ENCODE peak calls at places on chromosomes 16 and 17, in seven cellular contexts. One of them, this sample, is unnamed.

GRCh38 chr16:54940279-54940604 is 9.6 kb downstream of the IRX5 start:
- DNase-seq in OCI-LY7: no peak
- DNase-seq in C1 segment of cervical spinal cord: no peak
- DNase-seq in H7: no peak
- DNase-seq in NCI-H1092 treated with DMSO at 0.1 percent for 48 hours: no peak
- DNase-seq in type B pancreatic cell: no peak
- DNase-seq in activated naive CD4-positive, alpha-beta T cell: no peak
- DNase-seq in this sample: no peak

GRCh38 chr16:69706256-69706974 is 19.9 kb downstream of the NQO1 start:
- DNase-seq in NCI-H1092 treated with DMSO at 0.1 percent for 48 hours: no peak
- DNase-seq in activated naive CD4-positive, alpha-beta T cell: no peak
- DNase-seq in C1 segment of cervical spinal cord: no peak
- DNase-seq in H7: no peak
- DNase-seq in OCI-LY7: no peak
- DNase-seq in type B pancreatic cell: no peak
- DNase-seq in this sample: no peak

GRCh38 chr17:45409659-45410076 is 23.0 kb downstream of the ARHGAP27 start:
- DNase-seq in OCI-LY7: peak
- DNase-seq in type B pancreatic cell: no peak
- DNase-seq in activated naive CD4-positive, alpha-beta T cell: no peak
- DNase-seq in H7: peak
- DNase-seq in NCI-H1092 treated with DMSO at 0.1 percent for 48 hours: no peak
- DNase-seq in C1 segment of cervical spinal cord: no peak
- DNase-seq in this sample: no peak

GRCh38 chr17:39239640-39240314 is 14.0 kb upstream of the STAC2 start:
- DNase-seq in type B pancreatic cell: no peak
- DNase-seq in OCI-LY7: peak
- DNase-seq in C1 segment of cervical spinal cord: no peak
- DNase-seq in NCI-H1092 treated with DMSO at 0.1 percent for 48 hours: peak
- DNase-seq in H7: peak
- DNase-seq in activated naive CD4-positive, alpha-beta T cell: peak
- DNase-seq in this sample: peak

GRCh38 chr17:46785696-46786095 is 32.8 kb downstream of the WNT3 start:
- DNase-seq in OCI-LY7: no peak
- DNase-seq in activated naive CD4-positive, alpha-beta T cell: no peak
- DNase-seq in C1 segment of cervical spinal cord: no peak
- DNase-seq in NCI-H1092 treated with DMSO at 0.1 percent for 48 hours: no peak
- DNase-seq in H7: peak
- DNase-seq in type B pancreatic cell: no peak
- DNase-seq in this sample: no peak

GRCh38 chr16:24906199-24906808 is 60.5 kb downstream of the SLC5A11 start:
- DNase-seq in activated naive CD4-positive, alpha-beta T cell: no peak
- DNase-seq in OCI-LY7: peak
- DNase-seq in H7: no peak
- DNase-seq in type B pancreatic cell: no peak
- DNase-seq in NCI-H1092 treated with DMSO at 0.1 percent for 48 hours: no peak
- DNase-seq in C1 segment of cervical spinal cord: no peak
- DNase-seq in this sample: no peak

GRCh38 chr16:86562356-86562755 is 4.3 kb upstream of the FOXC2 start:
- DNase-seq in NCI-H1092 treated with DMSO at 0.1 percent for 48 hours: no peak
- DNase-seq in C1 segment of cervical spinal cord: no peak
- DNase-seq in OCI-LY7: no peak
- DNase-seq in activated naive CD4-positive, alpha-beta T cell: no peak
- DNase-seq in H7: no peak
- DNase-seq in type B pancreatic cell: no peak
- DNase-seq in this sample: no peak

GRCh38 chr16:14963281-14964173 is 11.3 kb upstream of the PDXDC1 start:
- DNase-seq in activated naive CD4-positive, alpha-beta T cell: no peak
- DNase-seq in OCI-LY7: no peak
- DNase-seq in NCI-H1092 treated with DMSO at 0.1 percent for 48 hours: no peak
- DNase-seq in C1 segment of cervical spinal cord: no peak
- DNase-seq in type B pancreatic cell: no peak
- DNase-seq in H7: no peak
- DNase-seq in this sample: no peak

GRCh38 chr16:69532761-69533459 is 32.9 kb upstream of the NFAT5 start:
- DNase-seq in type B pancreatic cell: no peak
- DNase-seq in C1 segment of cervical spinal cord: no peak
- DNase-seq in H7: no peak
- DNase-seq in OCI-LY7: no peak
- DNase-seq in NCI-H1092 treated with DMSO at 0.1 percent for 48 hours: no peak
- DNase-seq in activated naive CD4-positive, alpha-beta T cell: no peak
- DNase-seq in this sample: no peak

GRCh38 chr17:67672592-67672991 is 45.1 kb upstream of the NOL11 start:
- DNase-seq in NCI-H1092 treated with DMSO at 0.1 percent for 48 hours: no peak
- DNase-seq in OCI-LY7: no peak
- DNase-seq in H7: no peak
- DNase-seq in type B pancreatic cell: no peak
- DNase-seq in C1 segment of cervical spinal cord: no peak
- DNase-seq in activated naive CD4-positive, alpha-beta T cell: no peak
- DNase-seq in this sample: no peak

GRCh38 chr17:56812971-56813388 is 20.7 kb downstream of the C17orf67 start:
- DNase-seq in activated naive CD4-positive, alpha-beta T cell: no peak
- DNase-seq in OCI-LY7: no peak
- DNase-seq in C1 segment of cervical spinal cord: no peak
- DNase-seq in H7: peak
- DNase-seq in type B pancreatic cell: no peak
- DNase-seq in NCI-H1092 treated with DMSO at 0.1 percent for 48 hours: peak
- DNase-seq in this sample: no peak

GRCh38 chr16:17367034-17367433 is 103.7 kb downstream of the XYLT1 start:
- DNase-seq in OCI-LY7: peak
- DNase-seq in activated naive CD4-positive, alpha-beta T cell: no peak
- DNase-seq in C1 segment of cervical spinal cord: no peak
- DNase-seq in type B pancreatic cell: no peak
- DNase-seq in NCI-H1092 treated with DMSO at 0.1 percent for 48 hours: no peak
- DNase-seq in H7: no peak
- DNase-seq in this sample: no peak

GRCh38 chr16:55622930-55623561 is 32.7 kb upstream of the SLC6A2 start:
- DNase-seq in OCI-LY7: peak
- DNase-seq in H7: peak
- DNase-seq in type B pancreatic cell: no peak
- DNase-seq in C1 segment of cervical spinal cord: no peak
- DNase-seq in activated naive CD4-positive, alpha-beta T cell: no peak
- DNase-seq in NCI-H1092 treated with DMSO at 0.1 percent for 48 hours: no peak
- DNase-seq in this sample: no peak

GRCh38 chr16:48617711-48618148 is 7.8 kb upstream of the N4BP1 start:
- DNase-seq in H7: no peak
- DNase-seq in type B pancreatic cell: no peak
- DNase-seq in NCI-H1092 treated with DMSO at 0.1 percent for 48 hours: peak
- DNase-seq in OCI-LY7: no peak
- DNase-seq in C1 segment of cervical spinal cord: no peak
- DNase-seq in activated naive CD4-positive, alpha-beta T cell: no peak
- DNase-seq in this sample: no peak

GRCh38 chr17:15659663-15660062 is 24.4 kb downstream of the TRIM16 start:
- DNase-seq in H7: no peak
- DNase-seq in C1 segment of cervical spinal cord: no peak
- DNase-seq in type B pancreatic cell: no peak
- DNase-seq in OCI-LY7: no peak
- DNase-seq in activated naive CD4-positive, alpha-beta T cell: no peak
- DNase-seq in NCI-H1092 treated with DMSO at 0.1 percent for 48 hours: no peak
- DNase-seq in this sample: no peak

GRCh38 chr16:22861585-22861984 is 47.6 kb downstream of the HS3ST2 start:
- DNase-seq in type B pancreatic cell: no peak
- DNase-seq in activated naive CD4-positive, alpha-beta T cell: no peak
- DNase-seq in C1 segment of cervical spinal cord: no peak
- DNase-seq in OCI-LY7: no peak
- DNase-seq in NCI-H1092 treated with DMSO at 0.1 percent for 48 hours: no peak
- DNase-seq in H7: no peak
- DNase-seq in this sample: no peak

GRCh38 chr17:66347661-66348604 is 45.5 kb downstream of the PRKCA start:
- DNase-seq in activated naive CD4-positive, alpha-beta T cell: no peak
- DNase-seq in type B pancreatic cell: no peak
- DNase-seq in OCI-LY7: no peak
- DNase-seq in C1 segment of cervical spinal cord: no peak
- DNase-seq in H7: no peak
- DNase-seq in NCI-H1092 treated with DMSO at 0.1 percent for 48 hours: peak
- DNase-seq in this sample: no peak

GRCh38 chr17:75271233-75271954 is 363 bp upstream of the MIF4GD start:
- DNase-seq in type B pancreatic cell: peak
- DNase-seq in C1 segment of cervical spinal cord: peak
- DNase-seq in activated naive CD4-positive, alpha-beta T cell: peak
- DNase-seq in H7: peak
- DNase-seq in OCI-LY7: peak
- DNase-seq in NCI-H1092 treated with DMSO at 0.1 percent for 48 hours: peak
- DNase-seq in this sample: peak

GRCh38 chr16:69260019-69260418 is 51.1 kb upstream of the VPS4A start:
- DNase-seq in H7: peak
- DNase-seq in OCI-LY7: no peak
- DNase-seq in NCI-H1092 treated with DMSO at 0.1 percent for 48 hours: no peak
- DNase-seq in C1 segment of cervical spinal cord: no peak
- DNase-seq in activated naive CD4-positive, alpha-beta T cell: no peak
- DNase-seq in type B pancreatic cell: no peak
- DNase-seq in this sample: no peak

GRCh38 chr17:67637901-67638641 is 79.7 kb upstream of the NOL11 start:
- DNase-seq in type B pancreatic cell: no peak
- DNase-seq in NCI-H1092 treated with DMSO at 0.1 percent for 48 hours: no peak
- DNase-seq in H7: no peak
- DNase-seq in C1 segment of cervical spinal cord: no peak
- DNase-seq in activated naive CD4-positive, alpha-beta T cell: no peak
- DNase-seq in OCI-LY7: no peak
- DNase-seq in this sample: no peak

GRCh38 chr16:81137012-81137335 is 40.8 kb upstream of the GCSH start:
- DNase-seq in activated naive CD4-positive, alpha-beta T cell: no peak
- DNase-seq in OCI-LY7: no peak
- DNase-seq in type B pancreatic cell: no peak
- DNase-seq in C1 segment of cervical spinal cord: no peak
- DNase-seq in H7: no peak
- DNase-seq in NCI-H1092 treated with DMSO at 0.1 percent for 48 hours: peak
- DNase-seq in this sample: no peak

GRCh38 chr17:36463916-36464764 is 22.3 kb upstream of the ZNHIT3 start:
- DNase-seq in H7: peak
- DNase-seq in activated naive CD4-positive, alpha-beta T cell: no peak
- DNase-seq in NCI-H1092 treated with DMSO at 0.1 percent for 48 hours: no peak
- DNase-seq in type B pancreatic cell: peak
- DNase-seq in C1 segment of cervical spinal cord: no peak
- DNase-seq in OCI-LY7: no peak
- DNase-seq in this sample: no peak

GRCh38 chr17:8832711-8833352 is 33.7 kb upstream of the MFSD6L start:
- DNase-seq in type B pancreatic cell: peak
- DNase-seq in OCI-LY7: peak
- DNase-seq in H7: peak
- DNase-seq in NCI-H1092 treated with DMSO at 0.1 percent for 48 hours: no peak
- DNase-seq in C1 segment of cervical spinal cord: no peak
- DNase-seq in activated naive CD4-positive, alpha-beta T cell: no peak
- DNase-seq in this sample: no peak

GRCh38 chr17:27879987-27880608 is 13.1 kb downstream of the LYRM9 start:
- DNase-seq in NCI-H1092 treated with DMSO at 0.1 percent for 48 hours: peak
- DNase-seq in type B pancreatic cell: peak
- DNase-seq in activated naive CD4-positive, alpha-beta T cell: no peak
- DNase-seq in C1 segment of cervical spinal cord: peak
- DNase-seq in OCI-LY7: peak
- DNase-seq in H7: peak
- DNase-seq in this sample: peak

GRCh38 chr16:2584742-2585650 is 47.2 kb downstream of the PDPK1 start:
- DNase-seq in C1 segment of cervical spinal cord: no peak
- DNase-seq in activated naive CD4-positive, alpha-beta T cell: no peak
- DNase-seq in type B pancreatic cell: no peak
- DNase-seq in OCI-LY7: no peak
- DNase-seq in NCI-H1092 treated with DMSO at 0.1 percent for 48 hours: peak
- DNase-seq in H7: peak
- DNase-seq in this sample: no peak

GRCh38 chr16:55433535-55433934 is 45.5 kb upstream of the MMP2 start:
- DNase-seq in NCI-H1092 treated with DMSO at 0.1 percent for 48 hours: no peak
- DNase-seq in C1 segment of cervical spinal cord: no peak
- DNase-seq in activated naive CD4-positive, alpha-beta T cell: no peak
- DNase-seq in OCI-LY7: no peak
- DNase-seq in H7: no peak
- DNase-seq in type B pancreatic cell: no peak
- DNase-seq in this sample: no peak

GRCh38 chr17:9473716-9474115 is 101.9 kb downstream of the STX8 start:
- DNase-seq in activated naive CD4-positive, alpha-beta T cell: no peak
- DNase-seq in H7: no peak
- DNase-seq in NCI-H1092 treated with DMSO at 0.1 percent for 48 hours: no peak
- DNase-seq in OCI-LY7: no peak
- DNase-seq in C1 segment of cervical spinal cord: no peak
- DNase-seq in type B pancreatic cell: no peak
- DNase-seq in this sample: no peak

GRCh38 chr17:66276328-66276937 is 26.0 kb upstream of the PRKCA start:
- DNase-seq in activated naive CD4-positive, alpha-beta T cell: no peak
- DNase-seq in C1 segment of cervical spinal cord: no peak
- DNase-seq in NCI-H1092 treated with DMSO at 0.1 percent for 48 hours: no peak
- DNase-seq in OCI-LY7: no peak
- DNase-seq in H7: no peak
- DNase-seq in type B pancreatic cell: no peak
- DNase-seq in this sample: no peak

GRCh38 chr16:85753559-85753958 is 2.7 kb upstream of the C16orf74 start:
- DNase-seq in C1 segment of cervical spinal cord: no peak
- DNase-seq in H7: no peak
- DNase-seq in activated naive CD4-positive, alpha-beta T cell: no peak
- DNase-seq in type B pancreatic cell: no peak
- DNase-seq in OCI-LY7: no peak
- DNase-seq in NCI-H1092 treated with DMSO at 0.1 percent for 48 hours: peak
- DNase-seq in this sample: no peak

GRCh38 chr16:48526058-48526957 is 83.7 kb downstream of the N4BP1 start:
- DNase-seq in H7: peak
- DNase-seq in activated naive CD4-positive, alpha-beta T cell: no peak
- DNase-seq in type B pancreatic cell: no peak
- DNase-seq in OCI-LY7: peak
- DNase-seq in NCI-H1092 treated with DMSO at 0.1 percent for 48 hours: no peak
- DNase-seq in C1 segment of cervical spinal cord: no peak
- DNase-seq in this sample: no peak

GRCh38 chr17:50627782-50628601 is 6.7 kb upstream of the ABCC3 start:
- DNase-seq in activated naive CD4-positive, alpha-beta T cell: no peak
- DNase-seq in C1 segment of cervical spinal cord: no peak
- DNase-seq in OCI-LY7: no peak
- DNase-seq in NCI-H1092 treated with DMSO at 0.1 percent for 48 hours: peak
- DNase-seq in H7: peak
- DNase-seq in type B pancreatic cell: no peak
- DNase-seq in this sample: no peak

GRCh38 chr17:75181608-75182318 is 996 bp downstream of the SUMO2 start:
- DNase-seq in H7: peak
- DNase-seq in activated naive CD4-positive, alpha-beta T cell: no peak
- DNase-seq in NCI-H1092 treated with DMSO at 0.1 percent for 48 hours: no peak
- DNase-seq in OCI-LY7: peak
- DNase-seq in type B pancreatic cell: no peak
- DNase-seq in C1 segment of cervical spinal cord: peak
- DNase-seq in this sample: no peak

GRCh38 chr16:56611281-56611833 is 3.0 kb downstream of the MT2A start:
- DNase-seq in activated naive CD4-positive, alpha-beta T cell: no peak
- DNase-seq in NCI-H1092 treated with DMSO at 0.1 percent for 48 hours: no peak
- DNase-seq in C1 segment of cervical spinal cord: no peak
- DNase-seq in type B pancreatic cell: no peak
- DNase-seq in H7: no peak
- DNase-seq in OCI-LY7: no peak
- DNase-seq in this sample: no peak

GRCh38 chr17:36443777-36444176 is 42.7 kb upstream of the ZNHIT3 start:
- DNase-seq in C1 segment of cervical spinal cord: no peak
- DNase-seq in NCI-H1092 treated with DMSO at 0.1 percent for 48 hours: no peak
- DNase-seq in H7: no peak
- DNase-seq in activated naive CD4-positive, alpha-beta T cell: no peak
- DNase-seq in OCI-LY7: no peak
- DNase-seq in type B pancreatic cell: no peak
- DNase-seq in this sample: no peak

GRCh38 chr17:16374129-16374528 is 6.8 kb upstream of the UBB start:
- DNase-seq in C1 segment of cervical spinal cord: no peak
- DNase-seq in type B pancreatic cell: no peak
- DNase-seq in OCI-LY7: no peak
- DNase-seq in H7: no peak
- DNase-seq in NCI-H1092 treated with DMSO at 0.1 percent for 48 hours: no peak
- DNase-seq in activated naive CD4-positive, alpha-beta T cell: no peak
- DNase-seq in this sample: no peak